ENCODE peak calls at places on chromosome 22, in four cellular contexts. F is central memory CD4-positive, alpha-beta T cell; L is HAP-1; Y is stimulated activated CD4-positive, alpha-beta T cell treated with anti-CD3 and anti-CD28 coated beads, TNF-alpha, amount 100 ng/mL, for 24 hours. A is an unnamed sample.
A peak's percentile ranks its signal among the peaks of the same experiment; 100 is the strongest.

GRCh38 chr22:49993649-49994360 is 18.8 kb downstream of the IL17REL start:
- DNase-seq in Y (no peak), F (no peak), L (no peak), A (no peak)

GRCh38 chr22:44587911-44588310 is 89.9 kb upstream of the RTL6 start:
- DNase-seq in F (no peak), L (no peak), Y (no peak), A (no peak)

GRCh38 chr22:30694171-30694637 is 470 bp upstream of the OSBP2 start:
- DNase-seq in L (peak; percentile 18), F (peak; percentile 33), Y (peak; percentile 27), A (no peak)

GRCh38 chr22:19448739-19449421 is 1.4 kb upstream of the C22orf39 start:
- DNase-seq in Y (no peak), F (no peak), L (peak; percentile 10), A (no peak)

GRCh38 chr22:46508391-46508999 is 28.9 kb downstream of the CELSR1 start:
- DNase-seq in Y (no peak), L (peak; percentile 66), F (no peak), A (no peak)

GRCh38 chr22:43823353-43823908 is 11.3 kb upstream of the EFCAB6 start:
- DNase-seq in L (no peak), Y (no peak), F (no peak), A (no peak)

GRCh38 chr22:17647996-17648395 is 9.4 kb downstream of the BCL2L13 start:
- DNase-seq in F (no peak), L (no peak), Y (no peak), A (no peak)

GRCh38 chr22:22243033-22243680 is 1.4 kb upstream of the VPREB1 start:
- DNase-seq in L (no peak), F (no peak), Y (no peak), A (no peak)

GRCh38 chr22:42623301-42623751 is 8.6 kb upstream of the POLDIP3 start:
- DNase-seq in Y (no peak), L (no peak), F (no peak), A (no peak)

GRCh38 chr22:36385491-36386350 is 2.0 kb downstream of the MYH9 start:
- DNase-seq in F (no peak), L (peak; percentile 66), Y (no peak), A (no peak)

GRCh38 chr22:35477911-35478582 is 62.6 kb upstream of the RASD2 start:
- DNase-seq in F (no peak), Y (no peak), L (peak; percentile 50), A (peak; percentile 54)

GRCh38 chr22:20131856-20132685 is 467 bp downstream of the ZDHHC8 start:
- DNase-seq in Y (no peak), F (peak; percentile 28), L (no peak), A (no peak)

GRCh38 chr22:44129614-44129976 is 51.1 kb upstream of the PARVG start:
- DNase-seq in L (no peak), Y (no peak), F (no peak), A (no peak)

GRCh38 chr22:19275919-19276600 is 15.5 kb downstream of the CLTCL1 start:
- DNase-seq in L (no peak), Y (no peak), F (no peak), A (no peak)

GRCh38 chr22:39349506-39349966 is 255 bp upstream of the SYNGR1 start:
- DNase-seq in L (peak; percentile 13), Y (no peak), F (no peak), A (no peak)

GRCh38 chr22:27990451-27990840 is 71.4 kb upstream of the PITPNB start:
- DNase-seq in F (no peak), L (no peak), Y (no peak), A (no peak)

A was measured in NCI-H2081 treated with DMSO at 0.1 percent for 48 hours.